ENCODE peak calls at places on chromosomes 13 and 19, in nine cellular contexts. J is fibroblast of the aortic adventitia, T is glutamatergic neuron, I is AG04449, Y is PC-3, D is neural crest cell, F is heart left ventricle, R is astrocyte of the spinal cord, A is tibial artery. L is an unnamed sample.

GRCh38 chr13:112992931-112993700 is 24.1 kb downstream of the MCF2L start:
- DNase-seq in F (no peak), A (no peak), Y (no peak), I (no peak), J (no peak), D (no peak), T (no peak), R (no peak), L (no peak)

GRCh38 chr19:9498183-9498902 is at the start of gene ZNF560:
- DNase-seq in T (no peak), J (peak; percentile 3), D (no peak), F (no peak), R (peak; percentile 15), Y (no peak), A (no peak), I (no peak), L (no peak)

GRCh38 chr13:29733069-29733700 is 117.2 kb downstream of the UBL3 start:
- DNase-seq in D (no peak), J (no peak), Y (no peak), I (no peak), T (no peak), F (no peak), R (no peak), A (no peak), L (no peak)

GRCh38 chr19:9032136-9032626 is 22.0 kb upstream of the MUC16 start:
- DNase-seq in F (no peak), D (no peak), I (no peak), T (no peak), A (no peak), R (no peak), J (no peak), Y (peak; percentile 87), L (no peak)

GRCh38 chr13:83867708-83868107 is 14.6 kb downstream of the SLITRK1 start:
- DNase-seq in Y (no peak), T (no peak), J (no peak), F (no peak), I (no peak), D (no peak), A (no peak), R (no peak), L (no peak)

GRCh38 chr19:41235480-41235879 is 16.5 kb downstream of the AXL start:
- DNase-seq in Y (no peak), I (no peak), R (no peak), F (no peak), A (no peak), T (no peak), J (no peak), D (no peak), L (no peak)

GRCh38 chr13:30019648-30020626 is 169.5 kb upstream of the UBL3 start:
- DNase-seq in Y (no peak), T (no peak), A (no peak), J (no peak), D (no peak), R (no peak), I (no peak), F (no peak), L (no peak)

GRCh38 chr13:111862836-111863815 is 203.8 kb upstream of the SOX1 start:
- DNase-seq in R (no peak), J (no peak), I (no peak), F (no peak), D (no peak), T (no peak), Y (no peak), A (peak; percentile 55), L (no peak)

GRCh38 chr19:7925171-7925837 is 631 bp downstream of the CTXN1 start:
- DNase-seq in Y (peak; percentile 84), T (peak; percentile 97), R (peak; percentile 68), A (peak; percentile 81), J (peak; percentile 68), F (peak; percentile 54), D (peak; percentile 98), I (no peak), L (peak; percentile 95)

GRCh38 chr19:53880716-53881481 is 1.1 kb upstream of the PRKCG start:
- DNase-seq in I (no peak), R (no peak), A (no peak), Y (no peak), D (no peak), J (no peak), F (no peak), T (no peak), L (no peak)

GRCh38 chr19:17021793-17022590 is 4.6 kb downstream of the CPAMD8 start:
- DNase-seq in A (no peak), I (no peak), J (peak; percentile 30), F (no peak), Y (peak; percentile 88), T (no peak), D (no peak), R (no peak), L (no peak)

GRCh38 chr19:45263013-45263412 is 11.9 kb downstream of the MARK4 start:
- DNase-seq in R (no peak), A (no peak), J (no peak), F (no peak), Y (no peak), D (no peak), T (no peak), I (no peak), L (no peak)

GRCh38 chr19:33894787-33895186 is 98.1 kb downstream of the KCTD15 start:
- DNase-seq in F (no peak), D (no peak), A (no peak), I (no peak), R (no peak), T (no peak), Y (no peak), J (no peak), L (no peak)

GRCh38 chr19:29326849-29327840 is 114.2 kb upstream of the UQCRFS1 start:
- DNase-seq in T (no peak), J (no peak), D (no peak), Y (no peak), I (no peak), A (no peak), F (no peak), R (no peak), L (no peak)

GRCh38 chr19:294819-295686 is 3.9 kb upstream of the PLPP2 start:
- DNase-seq in F (no peak), D (peak; percentile 59), T (peak; percentile 83), I (no peak), A (no peak), Y (no peak), J (peak; percentile 31), R (no peak), L (peak; percentile 72)

GRCh38 chr19:1624458-1624857 is 19.2 kb upstream of the UQCR11 start:
- DNase-seq in A (no peak), R (peak; percentile 52), D (peak; percentile 64), T (peak; percentile 83), Y (peak; percentile 35), J (peak; percentile 42), F (peak; percentile 30), I (no peak), L (peak; percentile 76)

GRCh38 chr13:20825476-20825875 is 51.7 kb upstream of the EEF1AKMT1 start:
- DNase-seq in I (no peak), J (peak; percentile 59), A (no peak), Y (no peak), D (no peak), R (peak; percentile 74), T (no peak), F (no peak), L (no peak)

GRCh38 chr19:15680478-15680877 is 7.6 kb downstream of the CYP4F12 start:
- DNase-seq in F (no peak), T (no peak), Y (no peak), R (no peak), I (no peak), J (no peak), D (no peak), A (no peak), L (no peak)

GRCh38 chr13:35718084-35718483 is 241.6 kb upstream of the MAB21L1 start:
- DNase-seq in A (no peak), I (no peak), F (no peak), Y (no peak), D (no peak), J (no peak), R (no peak), T (no peak), L (no peak)

GRCh38 chr19:33225458-33225925 is at the start of gene SLC7A10:
- DNase-seq in I (no peak), A (no peak), T (no peak), J (no peak), R (no peak), Y (no peak), D (no peak), F (no peak), L (no peak)

GRCh38 chr13:49996166-49996915 is 501 bp upstream of the TRIM13 start:
- DNase-seq in F (peak; percentile 95), R (peak; percentile 94), I (no peak), Y (peak; percentile 82), A (peak; percentile 96), D (peak; percentile 86), J (peak; percentile 88), T (peak; percentile 96), L (peak; percentile 90)
- TF ChIP-seq CTCF in F (no peak), R (no peak), I (no peak), Y (no peak), A (no peak), D (peak; percentile 34), J (no peak), T (no peak), L (no peak)

GRCh38 chr13:99617474-99618255 is 116.4 kb downstream of the TM9SF2 start:
- DNase-seq in A (peak; percentile 76), I (no peak), T (peak; percentile 76), D (peak; percentile 65), F (peak; percentile 30), R (peak; percentile 48), J (peak; percentile 49), Y (peak; percentile 46), L (peak; percentile 67)

GRCh38 chr13:99610702-99611289 is 109.5 kb downstream of the TM9SF2 start:
- DNase-seq in F (no peak), R (no peak), J (no peak), T (no peak), Y (no peak), I (no peak), D (no peak), A (no peak), L (no peak)

GRCh38 chr13:99619207-99619606 is 117.9 kb downstream of the TM9SF2 start:
- DNase-seq in R (no peak), Y (no peak), I (no peak), T (no peak), F (no peak), D (no peak), J (no peak), A (no peak), L (no peak)

GRCh38 chr13:99614465-99614885 is 113.2 kb downstream of the TM9SF2 start:
- DNase-seq in Y (no peak), J (peak; percentile 5), T (no peak), A (no peak), I (no peak), F (no peak), D (no peak), R (no peak), L (no peak)
- TF ChIP-seq CTCF in Y (no peak), J (no peak), T (no peak), A (no peak), I (no peak), F (peak; percentile 42), D (peak; percentile 23), R (peak; percentile 29), L (no peak)

GRCh38 chr13:94710881-94711560 is 1.3 kb downstream of the SOX21 start:
- DNase-seq in A (peak; percentile 62), D (no peak), F (no peak), I (no peak), J (no peak), T (peak; percentile 50), R (peak; percentile 11), Y (peak; percentile 59), L (peak; percentile 55)
- TF ChIP-seq CTCF in A (no peak), D (peak; percentile 60), F (no peak), I (no peak), J (no peak), T (peak; percentile 47), R (no peak), Y (peak; percentile 28), L (peak; percentile 36)

GRCh38 chr19:58518261-58519086 is 1.1 kb downstream of the ZBTB45 start:
- DNase-seq in D (no peak), Y (peak; percentile 4), F (no peak), T (no peak), I (no peak), J (no peak), A (no peak), R (no peak), L (no peak)
- TF ChIP-seq CTCF in D (no peak), Y (peak; percentile 53), F (no peak), T (no peak), I (no peak), J (no peak), A (peak; percentile 31), R (no peak), L (no peak)